ENCODE peak calls at places on chromosomes 11 and 22, in nine cellular contexts. D is kidney, B is HCT116, Q is A549, G is right atrium auricular region, N is AG09319, I is GM12864, Y is stomach, U is HepG2. A is an unnamed sample.

GRCh38 chr22:47634342-47634741 is 871.9 kb downstream of the TBC1D22A start:
- DNase-seq in D (no peak), Y (no peak), Q (no peak), I (no peak), G (no peak), U (no peak), N (no peak), B (no peak), A (no peak)

GRCh38 chr11:27209562-27210005 is 153.4 kb downstream of the CCDC34 start:
- DNase-seq in G (peak; percentile 74), I (no peak), U (peak; percentile 80), Q (peak; percentile 94), B (peak; percentile 40), N (no peak), Y (no peak), D (no peak), A (no peak)

GRCh38 chr22:27183474-27183873 is 526.1 kb downstream of the MIAT start:
- DNase-seq in Y (no peak), B (no peak), G (no peak), D (no peak), U (no peak), N (no peak), Q (no peak), I (no peak), A (no peak)

GRCh38 chr11:60912223-60912850 is 1.6 kb upstream of the TMEM109 start:
- DNase-seq in Q (no peak), D (no peak), I (no peak), U (no peak), G (no peak), B (no peak), N (no peak), Y (no peak), A (no peak)

GRCh38 chr11:105124756-105125155 is 14.8 kb downstream of the CARD18 start:
- DNase-seq in G (no peak), D (no peak), U (no peak), Q (no peak), I (no peak), Y (no peak), B (no peak), N (no peak), A (no peak)

GRCh38 chr22:36221799-36222751 is 17.3 kb downstream of the APOL2 start:
- DNase-seq in U (peak; percentile 37), Q (peak; percentile 39), B (peak; percentile 32), Y (peak; percentile 68), N (no peak), D (no peak), G (no peak), I (no peak), A (peak; percentile 43)

GRCh38 chr11:94423467-94423866 is 22.2 kb upstream of the GPR83 start:
- DNase-seq in I (no peak), Q (no peak), U (no peak), B (no peak), G (no peak), D (peak; percentile 83), Y (no peak), N (no peak), A (no peak)

GRCh38 chr11:73384127-73384441 is 7.9 kb downstream of the RELT start:
- DNase-seq in B (no peak), N (no peak), Q (no peak), Y (no peak), G (no peak), D (no peak), I (no peak), U (no peak), A (no peak)

GRCh38 chr22:29830585-29830984 is 7.5 kb downstream of the ASCC2 start:
- DNase-seq in G (no peak), B (no peak), D (no peak), U (no peak), I (no peak), Y (no peak), N (no peak), Q (no peak), A (no peak)

GRCh38 chr11:30760341-30760740 is 174.2 kb upstream of the MPPED2 start:
- DNase-seq in G (no peak), D (no peak), U (no peak), Q (no peak), B (no peak), N (no peak), I (no peak), Y (no peak), A (no peak)

GRCh38 chr22:29481265-29482000 is 1.4 kb downstream of the NEFH start:
- DNase-seq in Y (no peak), N (no peak), U (no peak), Q (no peak), D (no peak), G (no peak), I (no peak), B (no peak), A (peak; percentile 40)

GRCh38 chr11:69455969-69456368 is 25.5 kb upstream of the LINC01488 start:
- DNase-seq in D (peak; percentile 38), I (no peak), U (no peak), N (no peak), B (no peak), Q (no peak), G (no peak), Y (no peak), A (no peak)

GRCh38 chr22:26893034-26893710 is 235.8 kb downstream of the MIAT start:
- DNase-seq in B (no peak), U (no peak), I (no peak), Q (no peak), N (no peak), Y (no peak), D (no peak), G (peak; percentile 34), A (no peak)

GRCh38 chr11:94849836-94850235 is 81.7 kb downstream of the AMOTL1 start:
- DNase-seq in D (no peak), Y (no peak), Q (no peak), I (no peak), U (no peak), B (no peak), N (peak; percentile 12), G (no peak), A (no peak)

GRCh38 chr22:44389181-44389580 is 76.4 kb upstream of the SHISAL1 start:
- DNase-seq in Y (no peak), G (no peak), B (no peak), D (peak; percentile 58), N (no peak), U (no peak), I (no peak), Q (no peak), A (peak; percentile 14)

GRCh38 chr11:19794161-19794560 is 81.5 kb downstream of the NAV2 start:
- DNase-seq in I (no peak), G (no peak), N (no peak), Y (no peak), U (no peak), Q (no peak), B (no peak), D (no peak), A (no peak)

GRCh38 chr11:103091024-103091423 is 936 bp downstream of the DCUN1D5 start:
- DNase-seq in U (peak; percentile 12), Q (peak; percentile 22), D (no peak), Y (no peak), B (no peak), G (no peak), N (no peak), I (no peak), A (no peak)

GRCh38 chr22:26970809-26971394 is 313.5 kb downstream of the MIAT start:
- DNase-seq in B (peak; percentile 28), Y (no peak), U (no peak), Q (no peak), D (no peak), N (no peak), I (no peak), G (no peak), A (no peak)

DNA sequence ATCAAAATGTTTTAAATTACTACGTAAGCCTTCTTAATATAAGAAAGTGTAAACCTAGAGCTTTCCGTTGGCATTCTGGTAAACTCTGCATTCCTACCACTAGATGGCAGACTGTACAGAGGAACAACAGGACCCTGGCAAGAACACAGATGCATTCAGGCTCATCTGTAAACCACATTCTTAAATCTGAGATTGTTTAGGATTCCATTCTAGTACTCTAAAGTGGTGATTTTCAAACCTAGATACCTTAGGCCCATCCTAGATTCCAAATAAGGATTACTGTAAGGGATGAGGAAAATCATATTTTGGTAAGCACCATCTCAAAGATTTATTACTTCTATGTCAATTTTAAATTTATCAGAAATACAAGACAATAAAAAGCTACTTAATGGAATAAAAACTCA is 26.9 kb downstream of the PICALM start:
- DNase-seq in Q (peak; percentile 85), U (peak; percentile 77), I (peak; percentile 76), Y (peak; percentile 64), D (no peak), G (peak; percentile 82), N (peak; percentile 81), B (peak; percentile 76), A (peak; percentile 22)
- TF ChIP-seq CTCF in Q (peak; percentile 97), U (peak; percentile 84), I (peak; percentile 77), Y (peak; percentile 69), D (peak; percentile 98), G (peak; percentile 85), N (peak; percentile 75), B (peak; percentile 78), A (peak; percentile 96)

GRCh38 chr11:120945042-120945441 is 78.9 kb upstream of the TBCEL start:
- DNase-seq in Y (no peak), I (no peak), D (no peak), B (no peak), U (no peak), N (no peak), G (no peak), Q (no peak), A (no peak)
- TF ChIP-seq CTCF in Y (no peak), I (peak; percentile 36), D (no peak), B (peak; percentile 24), U (peak; percentile 41), N (peak; percentile 8), G (no peak), Q (no peak), A (no peak)

GRCh38 chr11:57131080-57131790 is 50.5 kb upstream of the LRRC55 start:
- DNase-seq in U (peak; percentile 5), B (no peak), N (no peak), D (no peak), Q (peak; percentile 45), G (no peak), Y (peak; percentile 57), I (no peak), A (peak; percentile 69)
- TF ChIP-seq CTCF in U (peak; percentile 80), B (peak; percentile 57), N (peak; percentile 59), D (peak; percentile 70), Q (peak; percentile 39), G (peak; percentile 42), Y (peak; percentile 75), I (peak; percentile 50), A (peak; percentile 64)

DNA sequence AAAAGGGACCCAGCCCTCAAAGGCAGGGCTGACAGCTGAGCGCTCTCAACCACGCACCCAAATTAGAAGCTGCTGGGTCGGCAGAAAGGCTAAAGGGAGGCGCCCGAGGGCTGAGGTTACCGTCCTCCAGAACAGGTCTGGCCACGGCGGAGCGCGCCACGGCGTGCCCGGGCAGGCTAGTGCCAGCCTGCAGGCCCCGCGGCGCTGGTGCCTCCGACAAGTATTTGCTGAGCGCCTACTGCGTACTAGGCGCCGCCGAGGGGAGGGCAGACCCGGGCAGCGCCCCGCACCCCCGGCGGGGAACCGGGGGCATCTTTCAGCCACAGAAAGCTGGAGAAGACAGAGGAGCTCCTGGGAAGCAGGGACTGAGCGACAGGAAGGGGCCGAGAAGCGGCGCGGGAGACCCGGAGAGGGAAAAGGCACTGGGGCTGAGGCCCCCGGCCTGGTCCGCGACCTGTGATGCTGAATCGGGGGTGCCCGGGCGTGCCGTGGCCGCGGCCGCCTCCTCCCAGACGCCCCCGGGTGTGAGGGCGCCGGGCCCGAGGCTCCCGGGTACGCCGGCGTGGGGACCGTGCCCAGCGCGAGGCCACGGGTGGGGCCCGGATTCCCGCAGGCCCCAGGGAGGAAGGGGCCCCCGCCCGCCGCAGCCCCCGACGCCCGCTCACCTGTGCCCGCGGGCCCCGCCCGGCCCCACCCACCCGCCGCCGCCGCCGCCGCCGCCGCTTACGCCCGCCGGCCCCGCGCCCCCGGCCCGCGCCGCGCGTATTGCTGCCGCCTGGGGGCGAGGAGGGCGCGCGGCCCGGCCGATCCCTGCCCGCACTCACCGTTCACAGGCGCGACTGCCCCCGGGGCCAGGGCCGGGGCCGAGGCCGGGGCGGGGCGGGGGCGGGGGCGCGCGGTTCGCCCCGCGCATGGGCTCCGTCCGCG is 521 bp downstream of the HRAS start:
- DNase-seq in Q (no peak), G (no peak), N (no peak), Y (peak; percentile 52), U (no peak), D (peak; percentile 83), B (no peak), I (no peak), A (no peak)
- TF ChIP-seq CTCF in Q (peak; percentile 10), G (no peak), N (no peak), Y (no peak), U (no peak), D (no peak), B (no peak), I (peak; percentile 3), A (no peak)

A was measured in glutamatergic neuron.